ENCODE peak calls at places on chromosomes 5 and 9, in six cellular contexts. X is choroid plexus epithelial cell, S is endothelial cell, V is heart left ventricle, L is GM12865, P is GM23338. Z is an unnamed sample.

GRCh38 chr5:35218981-35219380 is 11.3 kb downstream of the PRLR start:
- DNase-seq in X (no peak), S (no peak), V (no peak), L (no peak), P (peak), Z (no peak)

GRCh38 chr5:124906339-124907097 is 160.1 kb upstream of the ZNF608 start:
- DNase-seq in X (peak), S (peak), V (peak), L (no peak), P (peak), Z (peak)

GRCh38 chr9:126516936-126517750 is 96.6 kb upstream of the LMX1B start:
- DNase-seq in X (peak), S (no peak), V (peak), L (no peak), P (peak), Z (peak)

GRCh38 chr5:103452666-103453065 is 109.9 kb downstream of the NUDT12 start:
- DNase-seq in X (no peak), S (no peak), V (no peak), L (no peak), P (no peak), Z (no peak)

GRCh38 chr5:107289030-107289714 is 381.6 kb downstream of the EFNA5 start:
- DNase-seq in X (no peak), S (no peak), V (no peak), L (peak), P (no peak), Z (no peak)

GRCh38 chr5:24742334-24742733 is 97.6 kb upstream of the CDH10 start:
- DNase-seq in X (no peak), S (no peak), V (no peak), L (no peak), P (no peak), Z (no peak)

GRCh38 chr9:96100385-96100978 is 201.5 kb downstream of the HSD17B3 start:
- DNase-seq in X (peak), S (no peak), V (no peak), L (no peak), P (peak), Z (no peak)

GRCh38 chr5:140358738-140359310 is 1.2 kb upstream of the SLC4A9 start:
- DNase-seq in X (peak), S (peak), V (no peak), L (no peak), P (peak), Z (peak)

GRCh38 chr5:42360061-42360460 is 63.2 kb upstream of the GHR start:
- DNase-seq in X (peak), S (no peak), V (no peak), L (no peak), P (no peak), Z (no peak)

GRCh38 chr5:149754481-149754880 is 24.4 kb downstream of the PPARGC1B start:
- DNase-seq in X (no peak), S (no peak), V (no peak), L (no peak), P (no peak), Z (no peak)

GRCh38 chr9:130998596-130999264 is 10.2 kb upstream of the LAMC3 start:
- DNase-seq in X (no peak), S (no peak), V (no peak), L (no peak), P (no peak), Z (no peak)

GRCh38 chr5:93331864-93332263 is 249.2 kb downstream of the NR2F1-AS1 start:
- DNase-seq in X (no peak), S (no peak), V (no peak), L (no peak), P (no peak), Z (no peak)

GRCh38 chr9:98709968-98710965 is 1.5 kb upstream of the GABBR2 start:
- DNase-seq in X (peak), S (peak), V (no peak), L (no peak), P (peak), Z (no peak)

GRCh38 chr5:1724822-1725602 is 74.6 kb downstream of the MRPL36 start:
- DNase-seq in X (peak), S (peak), V (no peak), L (no peak), P (peak), Z (no peak)

GRCh38 chr9:121818841-121819430 is 167.5 kb downstream of the DAB2IP start:
- DNase-seq in X (no peak), S (no peak), V (no peak), L (no peak), P (no peak), Z (no peak)

GRCh38 chr5:110785356-110785755 is 46.5 kb downstream of the SLC25A46 start:
- DNase-seq in X (peak), S (no peak), V (no peak), L (no peak), P (no peak), Z (no peak)

GRCh38 chr5:33257807-33258491 is 182.8 kb upstream of the TARS1 start:
- DNase-seq in X (peak), S (no peak), V (no peak), L (no peak), P (no peak), Z (no peak)

GRCh38 chr9:97889941-97890557 is 32.3 kb downstream of the TRMO start:
- DNase-seq in X (peak), S (peak), V (peak), L (peak), P (peak), Z (peak)

GRCh38 chr5:68041293-68041692 is 174.3 kb upstream of the PIK3R1 start:
- DNase-seq in X (no peak), S (no peak), V (peak), L (peak), P (no peak), Z (no peak)

GRCh38 chr9:118761016-118761790 is 608.0 kb downstream of the BRINP1 start:
- DNase-seq in X (no peak), S (no peak), V (no peak), L (no peak), P (no peak), Z (no peak)

GRCh38 chr9:128251701-128252100 is 24.1 kb downstream of the GOLGA2 start:
- DNase-seq in X (peak), S (no peak), V (no peak), L (no peak), P (no peak), Z (no peak)

GRCh38 chr9:94791431-94791830 is 64.9 kb downstream of the AOPEP start:
- DNase-seq in X (no peak), S (no peak), V (no peak), L (no peak), P (no peak), Z (no peak)

GRCh38 chr5:159342838-159343237 is 12.6 kb upstream of the IL12B start:
- DNase-seq in X (no peak), S (no peak), V (no peak), L (no peak), P (no peak), Z (no peak)

GRCh38 chr9:18638448-18639249 is 164.7 kb downstream of the ADAMTSL1 start:
- DNase-seq in X (peak), S (no peak), V (no peak), L (no peak), P (no peak), Z (no peak)

GRCh38 chr9:14097215-14097614 is 216.7 kb downstream of the NFIB start:
- DNase-seq in X (peak), S (peak), V (no peak), L (no peak), P (peak), Z (no peak)

GRCh38 chr9:130140701-130141100 is 31.5 kb upstream of the NCS1 start:
- DNase-seq in X (no peak), S (no peak), V (no peak), L (no peak), P (no peak), Z (no peak)

GRCh38 chr9:106482733-106483132 is 380.2 kb upstream of the ZNF462 start:
- DNase-seq in X (no peak), S (no peak), V (no peak), L (peak), P (no peak), Z (no peak)

GRCh38 chr9:90838098-90838497 is 36.5 kb downstream of the SYK start:
- DNase-seq in X (peak), S (no peak), V (no peak), L (no peak), P (peak), Z (no peak)

GRCh38 chr9:13718086-13718485 is 438.6 kb upstream of the MPDZ start:
- DNase-seq in X (peak), S (no peak), V (no peak), L (no peak), P (no peak), Z (no peak)

GRCh38 chr5:135887881-135888614 is 7.6 kb downstream of the IL9 start:
- DNase-seq in X (peak), S (peak), V (no peak), L (no peak), P (peak), Z (no peak)

GRCh38 chr9:116565986-116566385 is 121.1 kb upstream of the TRIM32 start:
- DNase-seq in X (no peak), S (no peak), V (no peak), L (no peak), P (no peak), Z (no peak)

GRCh38 chr9:114156311-114156657 is 947 bp downstream of the COL27A1 start:
- DNase-seq in X (no peak), S (no peak), V (no peak), L (no peak), P (peak), Z (no peak)

GRCh38 chr9:81634437-81634836 is 54.9 kb downstream of the TLE1 start:
- DNase-seq in X (no peak), S (no peak), V (no peak), L (no peak), P (no peak), Z (no peak)

GRCh38 chr5:147576646-147577535 is 67.0 kb upstream of the DPYSL3 start:
- DNase-seq in X (peak), S (peak), V (peak), L (peak), P (peak), Z (peak)

GRCh38 chr5:29213475-29213874 is 1980.0 kb upstream of the CDH6 start:
- DNase-seq in X (no peak), S (no peak), V (no peak), L (no peak), P (no peak), Z (no peak)

GRCh38 chr9:135731454-135731853 is 29.5 kb downstream of the KCNT1 start:
- DNase-seq in X (no peak), S (no peak), V (no peak), L (no peak), P (no peak), Z (no peak)

GRCh38 chr5:132234684-132235062 is 7.0 kb upstream of the P4HA2 start:
- DNase-seq in X (no peak), S (no peak), V (peak), L (no peak), P (no peak), Z (no peak)

GRCh38 chr9:120608421-120608820 is 28.5 kb upstream of the CDK5RAP2 start:
- DNase-seq in X (no peak), S (no peak), V (no peak), L (no peak), P (no peak), Z (no peak)

GRCh38 chr5:23026252-23027170 is 173.4 kb upstream of the CDH12 start:
- DNase-seq in X (peak), S (no peak), V (no peak), L (no peak), P (no peak), Z (no peak)

GRCh38 chr5:107670927-107671741 is at the start of gene EFNA5:
- DNase-seq in X (peak), S (peak), V (peak), L (peak), P (peak), Z (peak)

DNA sequence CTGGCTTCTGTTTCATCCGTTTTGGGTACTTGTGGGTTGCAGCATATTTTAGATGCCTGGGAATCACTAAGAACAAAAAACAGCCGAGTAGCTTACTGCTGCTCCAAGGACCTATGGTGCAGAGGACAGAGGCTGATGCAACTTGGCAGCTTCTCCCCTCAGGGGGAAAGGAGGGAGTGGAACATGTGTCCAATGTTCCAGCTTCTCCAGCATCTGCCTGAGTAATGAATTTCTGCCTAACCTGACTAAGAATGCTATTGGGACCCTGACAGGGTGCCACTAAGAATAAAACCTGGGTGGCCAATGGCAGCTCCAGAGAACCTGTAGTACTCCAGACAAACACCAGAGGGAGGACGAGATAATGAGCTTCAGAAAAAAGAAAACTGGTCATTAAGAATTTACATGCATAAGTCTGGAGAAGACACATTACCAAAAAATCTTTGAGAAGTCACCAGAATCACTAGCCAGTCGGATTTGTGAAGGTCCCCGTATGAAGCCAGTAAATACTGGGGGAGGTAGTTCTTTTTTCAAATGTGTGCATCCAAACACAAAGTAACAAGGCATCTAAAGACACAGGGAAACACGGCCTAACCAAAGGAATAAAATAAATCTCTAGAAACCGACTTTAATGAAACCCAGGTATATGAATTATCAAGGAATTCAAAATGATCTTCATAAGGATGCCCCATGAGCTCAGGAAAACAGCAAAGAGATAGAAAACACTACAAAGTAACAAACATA is 293.5 kb downstream of the HINT1 start:
- DNase-seq in X (peak), S (no peak), V (no peak), L (peak), P (peak), Z (peak)
- TF ChIP-seq CTCF in X (peak), S (peak), V (peak), L (peak), P (peak), Z (peak)

GRCh38 chr5:73946278-73946677 is 320.3 kb downstream of the ARHGEF28 start:
- DNase-seq in X (no peak), S (no peak), V (no peak), L (no peak), P (no peak), Z (no peak)

GRCh38 chr5:73944581-73944980 is 318.6 kb downstream of the ARHGEF28 start:
- DNase-seq in X (no peak), S (no peak), V (no peak), L (no peak), P (no peak), Z (no peak)

GRCh38 chr5:73943375-73943774 is 317.4 kb downstream of the ARHGEF28 start:
- DNase-seq in X (no peak), S (no peak), V (no peak), L (no peak), P (no peak), Z (no peak)

GRCh38 chr5:73946926-73947455 is 321.0 kb downstream of the ARHGEF28 start:
- DNase-seq in X (no peak), S (no peak), V (no peak), L (no peak), P (no peak), Z (no peak)

GRCh38 chr5:73945505-73945904 is 319.5 kb downstream of the ARHGEF28 start:
- DNase-seq in X (no peak), S (no peak), V (no peak), L (peak), P (peak), Z (no peak)
- TF ChIP-seq CTCF in X (peak), S (peak), V (no peak), L (peak), P (peak), Z (peak)

GRCh38 chr5:163309850-163310365 is 127.5 kb upstream of the CCNG1 start:
- DNase-seq in X (no peak), S (no peak), V (no peak), L (no peak), P (no peak), Z (no peak)

GRCh38 chr5:163310992-163311391 is 126.4 kb upstream of the CCNG1 start:
- DNase-seq in X (no peak), S (no peak), V (no peak), L (peak), P (no peak), Z (no peak)

GRCh38 chr5:163305655-163306054 is 131.7 kb upstream of the CCNG1 start:
- DNase-seq in X (no peak), S (no peak), V (no peak), L (no peak), P (no peak), Z (no peak)

DNA sequence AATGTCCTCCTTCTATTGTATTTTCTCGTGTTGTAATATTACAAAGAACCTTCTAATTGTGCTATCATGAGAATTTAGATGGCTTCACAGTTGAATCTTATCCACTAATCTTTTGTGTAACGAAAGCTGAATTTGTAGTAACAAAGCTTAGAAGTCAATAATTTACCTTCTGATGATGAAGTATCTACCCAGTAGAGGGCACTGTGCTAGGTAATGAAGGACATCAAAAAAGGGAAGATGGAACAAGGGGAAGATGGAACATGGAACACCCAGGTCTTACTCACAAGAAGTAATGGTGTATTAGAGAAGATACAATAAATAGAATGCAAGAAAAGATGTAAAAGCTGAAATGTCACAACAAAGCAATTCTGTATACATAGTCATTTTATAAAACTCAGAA is 131.0 kb upstream of the CCNG1 start:
- DNase-seq in X (peak), S (no peak), V (no peak), L (peak), P (peak), Z (no peak)
- TF ChIP-seq CTCF in X (no peak), S (peak), V (no peak), L (peak), P (peak), Z (peak)

GRCh38 chr5:82470185-82470584 is 192.0 kb upstream of the RPS23 start:
- DNase-seq in X (peak), S (no peak), V (no peak), L (no peak), P (no peak), Z (no peak)

GRCh38 chr5:82465235-82465634 is 187.1 kb upstream of the RPS23 start:
- DNase-seq in X (peak), S (no peak), V (no peak), L (no peak), P (no peak), Z (no peak)

GRCh38 chr5:82467006-82467561 is 188.9 kb upstream of the RPS23 start:
- DNase-seq in X (peak), S (no peak), V (no peak), L (no peak), P (peak), Z (no peak)
- TF ChIP-seq CTCF in X (peak), S (no peak), V (no peak), L (no peak), P (no peak), Z (no peak)

GRCh38 chr9:73269430-73270101 is 117.9 kb downstream of the ANXA1 start:
- DNase-seq in X (peak), S (no peak), V (no peak), L (peak), P (peak), Z (no peak)
- TF ChIP-seq CTCF in X (peak), S (no peak), V (peak), L (no peak), P (peak), Z (peak)

DNA sequence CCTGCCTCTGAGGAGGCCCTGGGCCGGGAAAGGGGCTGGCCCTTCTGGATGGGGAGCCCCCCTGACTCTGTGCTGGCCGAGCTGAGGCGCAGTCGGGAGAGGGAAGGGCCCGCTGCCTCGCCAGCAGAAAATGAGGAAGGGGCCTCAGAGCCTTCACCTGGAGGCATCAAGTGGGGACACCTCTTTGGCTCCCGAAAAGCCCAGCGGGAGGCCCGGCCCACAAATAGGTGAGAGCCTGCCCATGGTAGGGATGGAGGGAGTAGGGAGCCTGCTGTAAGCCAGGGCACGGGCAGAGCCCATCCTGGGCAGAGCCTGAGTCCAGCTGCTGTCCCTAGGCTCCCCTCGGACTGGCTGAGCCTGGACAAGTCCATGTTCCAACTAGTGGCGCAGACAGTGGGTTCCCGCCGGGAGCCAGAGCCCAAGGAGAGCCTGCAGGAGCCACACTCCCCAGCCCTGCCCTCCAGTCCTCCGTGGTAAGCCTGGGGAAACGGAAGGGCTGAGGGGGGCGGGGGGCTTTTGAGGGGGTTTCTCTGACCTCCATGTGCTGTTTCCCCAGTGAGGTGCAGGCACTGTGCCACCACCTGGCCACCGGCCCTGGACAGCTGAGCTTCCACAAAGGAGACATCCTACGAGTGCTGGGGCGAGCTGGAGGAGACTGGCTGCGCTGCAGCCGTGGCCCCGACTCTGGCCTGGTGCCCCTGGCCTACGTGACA is 44.3 kb upstream of the TESK1 start:
- DNase-seq in X (no peak), S (no peak), V (no peak), L (no peak), P (no peak), Z (no peak)
- TF ChIP-seq CTCF in X (no peak), S (no peak), V (no peak), L (no peak), P (no peak), Z (no peak)

GRCh38 chr9:12426198-12426864 is 266.9 kb upstream of the TYRP1 start:
- DNase-seq in X (peak), S (no peak), V (no peak), L (no peak), P (peak), Z (no peak)
- TF ChIP-seq CTCF in X (peak), S (no peak), V (no peak), L (no peak), P (peak), Z (peak)

DNA sequence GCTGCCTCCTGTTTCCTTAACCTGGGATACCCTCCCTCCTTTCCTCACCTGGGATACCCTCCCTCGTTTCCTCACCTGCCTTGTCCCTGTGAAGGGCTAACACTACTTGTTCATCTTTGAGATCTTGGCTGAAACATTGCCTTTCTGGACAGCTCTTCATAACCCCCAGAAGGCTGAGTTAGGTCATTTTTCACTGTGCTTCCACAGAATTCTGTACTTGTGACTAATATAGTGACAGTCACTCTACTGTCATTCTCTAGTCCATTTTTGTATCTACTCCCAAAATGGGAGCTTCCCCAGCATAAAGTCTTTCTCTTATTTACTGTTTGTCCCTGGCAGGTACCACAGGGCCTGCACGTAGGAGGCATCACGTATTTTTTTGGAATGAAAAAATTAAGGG is 21.5 kb upstream of the DAB2 start:
- DNase-seq in X (no peak), S (no peak), V (no peak), L (no peak), P (no peak), Z (no peak)
- TF ChIP-seq CTCF in X (no peak), S (no peak), V (no peak), L (no peak), P (no peak), Z (no peak)